ENCODE peak calls at places on chromosomes 6 and 20, in nine cellular contexts. T is AG08396, P is NCI-H2171, J is Calu3, Y is memory B cell, U is RPMI8226, A is AG04449, H is NCI-H1105 treated with DMSO at 0.1 percent for 48 hours, M is skeletal muscle cell. S is an unnamed sample.

GRCh38 chr20:52003976-52004375 is 187.6 kb downstream of the ZFP64 start:
- DNase-seq in M (no peak), A (no peak), T (no peak), H (no peak), Y (no peak), U (no peak), J (no peak), P (peak), S (no peak)

GRCh38 chr20:36346256-36346655 is 40.1 kb downstream of the DLGAP4 start:
- DNase-seq in Y (no peak), P (no peak), A (no peak), M (no peak), H (no peak), U (no peak), T (no peak), J (no peak), S (no peak)

GRCh38 chr6:116385462-116385807 is 14.7 kb downstream of the DSE start:
- DNase-seq in J (no peak), U (peak), T (peak), P (no peak), Y (no peak), M (peak), A (no peak), H (no peak), S (no peak)

GRCh38 chr20:25039697-25040437 is 18.1 kb downstream of the ACSS1 start:
- DNase-seq in Y (no peak), U (no peak), A (no peak), T (peak), H (peak), J (no peak), P (peak), M (no peak), S (no peak)

GRCh38 chr20:58481541-58482021 is 33.6 kb downstream of the APCDD1L start:
- DNase-seq in J (peak), M (no peak), P (no peak), U (peak), H (no peak), Y (no peak), A (no peak), T (peak), S (no peak)

GRCh38 chr20:49762940-49763766 is 49.5 kb upstream of the B4GALT5 start:
- DNase-seq in H (no peak), A (no peak), J (peak), P (no peak), T (no peak), U (no peak), M (no peak), Y (no peak), S (no peak)

GRCh38 chr6:114471450-114471849 is 128.6 kb upstream of the HS3ST5 start:
- DNase-seq in P (no peak), Y (no peak), M (no peak), T (no peak), J (no peak), U (no peak), A (no peak), H (no peak), S (no peak)

GRCh38 chr6:34839696-34840352 is 47.9 kb downstream of the BLTP3A start:
- DNase-seq in Y (no peak), U (no peak), M (no peak), P (no peak), T (no peak), A (no peak), J (no peak), H (no peak), S (no peak)

GRCh38 chr6:40782355-40782754 is 195.2 kb upstream of the LRFN2 start:
- DNase-seq in T (no peak), M (no peak), P (no peak), Y (no peak), H (no peak), J (no peak), A (no peak), U (no peak), S (no peak)

GRCh38 chr20:1533059-1533458 is 24.4 kb downstream of the SIRPD start:
- DNase-seq in J (no peak), M (no peak), A (no peak), T (no peak), P (no peak), Y (no peak), U (no peak), H (no peak), S (no peak)

GRCh38 chr6:28944412-28945006 is 20.7 kb upstream of the TRIM27 start:
- DNase-seq in H (peak), T (peak), M (no peak), U (peak), P (peak), J (peak), A (no peak), Y (peak), S (no peak)

GRCh38 chr6:112163295-112164257 is 76.2 kb downstream of the FAM229B start:
- DNase-seq in J (peak), U (peak), H (peak), A (no peak), T (peak), Y (peak), P (peak), M (no peak), S (no peak)

GRCh38 chr20:6637160-6637579 is 130.3 kb upstream of the BMP2 start:
- DNase-seq in U (no peak), A (no peak), J (no peak), M (no peak), Y (no peak), P (no peak), H (no peak), T (no peak), S (no peak)

GRCh38 chr6:51120016-51120415 is 301.3 kb downstream of the TFAP2B start:
- DNase-seq in Y (no peak), U (no peak), J (no peak), T (no peak), A (no peak), H (no peak), M (no peak), P (no peak), S (no peak)

GRCh38 chr20:39946053-39946810 is 742.8 kb downstream of the MAFB start:
- DNase-seq in M (no peak), U (no peak), P (no peak), H (no peak), T (no peak), J (no peak), Y (no peak), A (no peak), S (no peak)

GRCh38 chr6:30507849-30508843 is 18.8 kb downstream of the HLA-E start:
- DNase-seq in P (no peak), H (no peak), U (peak), A (no peak), M (no peak), J (no peak), Y (no peak), T (no peak), S (no peak)

GRCh38 chr6:46421239-46421638 is 70.0 kb downstream of the RCAN2 start:
- DNase-seq in H (no peak), A (no peak), T (no peak), M (peak), U (no peak), J (no peak), Y (no peak), P (no peak), S (no peak)

GRCh38 chr6:150579611-150580010 is 20.1 kb upstream of the PLEKHG1 start:
- DNase-seq in J (no peak), H (no peak), M (no peak), A (no peak), U (no peak), T (no peak), P (no peak), Y (no peak), S (no peak)

GRCh38 chr6:32255212-32256153 is 31.6 kb upstream of the NOTCH4 start:
- DNase-seq in T (peak), H (no peak), A (peak), U (peak), J (peak), P (no peak), Y (peak), M (peak), S (peak)

GRCh38 chr6:32413427-32414047 is 6.6 kb upstream of the BTNL2 start:
- DNase-seq in U (peak), Y (peak), P (peak), M (peak), T (peak), A (peak), H (peak), J (peak), S (peak)

GRCh38 chr20:36093025-36093803 is 61.3 kb upstream of the EPB41L1 start:
- DNase-seq in J (peak), U (peak), M (no peak), T (peak), P (no peak), H (peak), A (no peak), Y (peak), S (no peak)